ENCODE peak calls at places on chromosomes 1 and 21, in ten cellular contexts. One of them, this sample, is unnamed.

GRCh38 chr1:218711884-218712674 is 366.9 kb downstream of the TGFB2 start:
- DNase-seq in left ventricle myocardium superior: peak; percentile 22
- DNase-seq in sciatic nerve: no peak
- DNase-seq in activated CD8-positive, alpha-beta memory T cell treated with anti-CD3 and anti-CD28 coated beads, Interleukin-2, amount 50 U/mL, for 48 hours: no peak
- DNase-seq in stimulated activated CD8-positive, alpha-beta memory T cell treated with anti-CD3 and anti-CD28 coated beads, Interleukin-15, amount 100 ng/mL, for 4 hours: no peak
- DNase-seq in A172: peak; percentile 64
- DNase-seq in activated naive CD4-positive, alpha-beta T cell treated with anti-CD3 and anti-CD28 coated beads, Interleukin-2, amount 10 ng/mL, durations not matched to agents 7 days and 5 days: no peak
- DNase-seq in H54: no peak
- DNase-seq in T1000: no peak
- DNase-seq in pancreas: no peak
- DNase-seq in this sample: peak; percentile 74

GRCh38 chr1:51295926-51296325 is 34.4 kb downstream of the TTC39A start:
- DNase-seq in left ventricle myocardium superior: no peak
- DNase-seq in sciatic nerve: peak; percentile 52
- DNase-seq in activated CD8-positive, alpha-beta memory T cell treated with anti-CD3 and anti-CD28 coated beads, Interleukin-2, amount 50 U/mL, for 48 hours: no peak
- DNase-seq in stimulated activated CD8-positive, alpha-beta memory T cell treated with anti-CD3 and anti-CD28 coated beads, Interleukin-15, amount 100 ng/mL, for 4 hours: no peak
- DNase-seq in A172: no peak
- DNase-seq in activated naive CD4-positive, alpha-beta T cell treated with anti-CD3 and anti-CD28 coated beads, Interleukin-2, amount 10 ng/mL, durations not matched to agents 7 days and 5 days: no peak
- DNase-seq in H54: no peak
- DNase-seq in T1000: no peak
- DNase-seq in pancreas: no peak
- DNase-seq in this sample: no peak

GRCh38 chr1:17069452-17070162 is 15.8 kb upstream of the SDHB start:
- DNase-seq in left ventricle myocardium superior: no peak
- DNase-seq in sciatic nerve: no peak
- DNase-seq in activated CD8-positive, alpha-beta memory T cell treated with anti-CD3 and anti-CD28 coated beads, Interleukin-2, amount 50 U/mL, for 48 hours: no peak
- DNase-seq in stimulated activated CD8-positive, alpha-beta memory T cell treated with anti-CD3 and anti-CD28 coated beads, Interleukin-15, amount 100 ng/mL, for 4 hours: no peak
- DNase-seq in A172: no peak
- DNase-seq in activated naive CD4-positive, alpha-beta T cell treated with anti-CD3 and anti-CD28 coated beads, Interleukin-2, amount 10 ng/mL, durations not matched to agents 7 days and 5 days: no peak
- DNase-seq in H54: no peak
- DNase-seq in T1000: no peak
- DNase-seq in pancreas: no peak
- DNase-seq in this sample: no peak

GRCh38 chr1:84940481-84940880 is 47.5 kb upstream of the LPAR3 start:
- DNase-seq in left ventricle myocardium superior: no peak
- DNase-seq in sciatic nerve: no peak
- DNase-seq in activated CD8-positive, alpha-beta memory T cell treated with anti-CD3 and anti-CD28 coated beads, Interleukin-2, amount 50 U/mL, for 48 hours: no peak
- DNase-seq in stimulated activated CD8-positive, alpha-beta memory T cell treated with anti-CD3 and anti-CD28 coated beads, Interleukin-15, amount 100 ng/mL, for 4 hours: no peak
- DNase-seq in A172: peak; percentile 10
- DNase-seq in activated naive CD4-positive, alpha-beta T cell treated with anti-CD3 and anti-CD28 coated beads, Interleukin-2, amount 10 ng/mL, durations not matched to agents 7 days and 5 days: no peak
- DNase-seq in H54: no peak
- DNase-seq in T1000: no peak
- DNase-seq in pancreas: no peak
- DNase-seq in this sample: peak; percentile 51

GRCh38 chr1:234699795-234700665 is 90.1 kb upstream of the IRF2BP2 start:
- DNase-seq in left ventricle myocardium superior: no peak
- DNase-seq in sciatic nerve: no peak
- DNase-seq in activated CD8-positive, alpha-beta memory T cell treated with anti-CD3 and anti-CD28 coated beads, Interleukin-2, amount 50 U/mL, for 48 hours: no peak
- DNase-seq in stimulated activated CD8-positive, alpha-beta memory T cell treated with anti-CD3 and anti-CD28 coated beads, Interleukin-15, amount 100 ng/mL, for 4 hours: peak; percentile 10
- DNase-seq in A172: peak; percentile 96
- DNase-seq in activated naive CD4-positive, alpha-beta T cell treated with anti-CD3 and anti-CD28 coated beads, Interleukin-2, amount 10 ng/mL, durations not matched to agents 7 days and 5 days: no peak
- DNase-seq in H54: peak; percentile 55
- DNase-seq in T1000: peak; percentile 30
- DNase-seq in pancreas: no peak
- DNase-seq in this sample: peak; percentile 59

GRCh38 chr1:154975409-154976205 is 1.1 kb downstream of the CKS1B start:
- DNase-seq in left ventricle myocardium superior: peak; percentile 64
- DNase-seq in sciatic nerve: peak; percentile 83
- DNase-seq in activated CD8-positive, alpha-beta memory T cell treated with anti-CD3 and anti-CD28 coated beads, Interleukin-2, amount 50 U/mL, for 48 hours: peak; percentile 81
- DNase-seq in stimulated activated CD8-positive, alpha-beta memory T cell treated with anti-CD3 and anti-CD28 coated beads, Interleukin-15, amount 100 ng/mL, for 4 hours: peak; percentile 39
- DNase-seq in A172: peak; percentile 63
- DNase-seq in activated naive CD4-positive, alpha-beta T cell treated with anti-CD3 and anti-CD28 coated beads, Interleukin-2, amount 10 ng/mL, durations not matched to agents 7 days and 5 days: peak; percentile 81
- DNase-seq in H54: no peak
- DNase-seq in T1000: no peak
- DNase-seq in pancreas: no peak
- DNase-seq in this sample: peak; percentile 43

GRCh38 chr21:45891388-45892155 is 90.0 kb upstream of the COL6A1 start:
- DNase-seq in left ventricle myocardium superior: peak; percentile 20
- DNase-seq in sciatic nerve: no peak
- DNase-seq in activated CD8-positive, alpha-beta memory T cell treated with anti-CD3 and anti-CD28 coated beads, Interleukin-2, amount 50 U/mL, for 48 hours: no peak
- DNase-seq in stimulated activated CD8-positive, alpha-beta memory T cell treated with anti-CD3 and anti-CD28 coated beads, Interleukin-15, amount 100 ng/mL, for 4 hours: no peak
- DNase-seq in A172: no peak
- DNase-seq in activated naive CD4-positive, alpha-beta T cell treated with anti-CD3 and anti-CD28 coated beads, Interleukin-2, amount 10 ng/mL, durations not matched to agents 7 days and 5 days: no peak
- DNase-seq in H54: no peak
- DNase-seq in T1000: no peak
- DNase-seq in pancreas: peak; percentile 28
- DNase-seq in this sample: no peak

GRCh38 chr1:153880962-153881361 is 41.8 kb downstream of the GATAD2B start:
- DNase-seq in left ventricle myocardium superior: peak; percentile 89
- DNase-seq in sciatic nerve: peak; percentile 92
- DNase-seq in activated CD8-positive, alpha-beta memory T cell treated with anti-CD3 and anti-CD28 coated beads, Interleukin-2, amount 50 U/mL, for 48 hours: no peak
- DNase-seq in stimulated activated CD8-positive, alpha-beta memory T cell treated with anti-CD3 and anti-CD28 coated beads, Interleukin-15, amount 100 ng/mL, for 4 hours: no peak
- DNase-seq in A172: peak; percentile 82
- DNase-seq in activated naive CD4-positive, alpha-beta T cell treated with anti-CD3 and anti-CD28 coated beads, Interleukin-2, amount 10 ng/mL, durations not matched to agents 7 days and 5 days: peak; percentile 28
- DNase-seq in H54: no peak
- DNase-seq in T1000: peak; percentile 32
- DNase-seq in pancreas: peak; percentile 89
- DNase-seq in this sample: peak; percentile 91

GRCh38 chr1:228007054-228007800 is 429 bp downstream of the WNT3A start:
- DNase-seq in left ventricle myocardium superior: no peak
- DNase-seq in sciatic nerve: peak; percentile 33
- DNase-seq in activated CD8-positive, alpha-beta memory T cell treated with anti-CD3 and anti-CD28 coated beads, Interleukin-2, amount 50 U/mL, for 48 hours: peak; percentile 46
- DNase-seq in stimulated activated CD8-positive, alpha-beta memory T cell treated with anti-CD3 and anti-CD28 coated beads, Interleukin-15, amount 100 ng/mL, for 4 hours: no peak
- DNase-seq in A172: no peak
- DNase-seq in activated naive CD4-positive, alpha-beta T cell treated with anti-CD3 and anti-CD28 coated beads, Interleukin-2, amount 10 ng/mL, durations not matched to agents 7 days and 5 days: no peak
- DNase-seq in H54: no peak
- DNase-seq in T1000: no peak
- DNase-seq in pancreas: no peak
- DNase-seq in this sample: peak; percentile 29

GRCh38 chr1:178188306-178188705 is 94.4 kb downstream of the RASAL2 start:
- DNase-seq in left ventricle myocardium superior: no peak
- DNase-seq in sciatic nerve: no peak
- DNase-seq in activated CD8-positive, alpha-beta memory T cell treated with anti-CD3 and anti-CD28 coated beads, Interleukin-2, amount 50 U/mL, for 48 hours: no peak
- DNase-seq in stimulated activated CD8-positive, alpha-beta memory T cell treated with anti-CD3 and anti-CD28 coated beads, Interleukin-15, amount 100 ng/mL, for 4 hours: no peak
- DNase-seq in A172: no peak
- DNase-seq in activated naive CD4-positive, alpha-beta T cell treated with anti-CD3 and anti-CD28 coated beads, Interleukin-2, amount 10 ng/mL, durations not matched to agents 7 days and 5 days: no peak
- DNase-seq in H54: no peak
- DNase-seq in T1000: no peak
- DNase-seq in pancreas: no peak
- DNase-seq in this sample: no peak

This sample was measured in epithelial cell of esophagus.